ENCODE peak calls at places on chromosomes 3 and 15, in five cellular contexts. One of them, this sample, is unnamed.

GRCh38 chr3:105564546-105565288 is 198.0 kb downstream of the ALCAM start:
- DNase-seq in A549: no peak
- DNase-seq in stomach: no peak
- DNase-seq in heart left ventricle: peak
- DNase-seq in uterus: no peak
- DNase-seq in this sample: no peak

GRCh38 chr3:20111836-20112235 is 71.6 kb downstream of the KAT2B start:
- DNase-seq in A549: peak
- DNase-seq in stomach: no peak
- DNase-seq in heart left ventricle: no peak
- DNase-seq in uterus: no peak
- DNase-seq in this sample: no peak

GRCh38 chr15:55737373-55737772 is 5.6 kb downstream of the PRTG start:
- DNase-seq in A549: peak
- DNase-seq in stomach: no peak
- DNase-seq in heart left ventricle: peak
- DNase-seq in uterus: no peak
- DNase-seq in this sample: no peak

GRCh38 chr3:115912372-115912771 is 289.1 kb downstream of the GAP43 start:
- DNase-seq in A549: no peak
- DNase-seq in stomach: no peak
- DNase-seq in heart left ventricle: peak
- DNase-seq in uterus: no peak
- DNase-seq in this sample: no peak

GRCh38 chr15:41259546-41260189 is 28.6 kb downstream of the CHP1 start:
- DNase-seq in A549: peak
- DNase-seq in stomach: peak
- DNase-seq in heart left ventricle: no peak
- DNase-seq in uterus: no peak
- DNase-seq in this sample: no peak

GRCh38 chr3:26004205-26004604 is 214.3 kb downstream of the OXSM start:
- DNase-seq in A549: no peak
- DNase-seq in stomach: peak
- DNase-seq in heart left ventricle: no peak
- DNase-seq in uterus: no peak
- DNase-seq in this sample: no peak

GRCh38 chr3:48042071-48042760 is 26.0 kb upstream of the MAP4 start:
- DNase-seq in A549: no peak
- DNase-seq in stomach: no peak
- DNase-seq in heart left ventricle: no peak
- DNase-seq in uterus: no peak
- DNase-seq in this sample: no peak

GRCh38 chr3:14253022-14253761 is 74.6 kb downstream of the LSM3 start:
- DNase-seq in A549: no peak
- DNase-seq in stomach: no peak
- DNase-seq in heart left ventricle: no peak
- DNase-seq in uterus: no peak
- DNase-seq in this sample: peak

GRCh38 chr3:124886168-124887051 is 755 bp downstream of the ITGB5 start:
- DNase-seq in A549: peak
- DNase-seq in stomach: peak
- DNase-seq in heart left ventricle: peak
- DNase-seq in uterus: peak
- DNase-seq in this sample: no peak
- TF ChIP-seq POLR2A in A549: peak
- TF ChIP-seq POLR2A in stomach: no peak
- TF ChIP-seq POLR2A in heart left ventricle: peak
- TF ChIP-seq POLR2A in uterus: peak
- TF ChIP-seq POLR2A in this sample: peak

DNA sequence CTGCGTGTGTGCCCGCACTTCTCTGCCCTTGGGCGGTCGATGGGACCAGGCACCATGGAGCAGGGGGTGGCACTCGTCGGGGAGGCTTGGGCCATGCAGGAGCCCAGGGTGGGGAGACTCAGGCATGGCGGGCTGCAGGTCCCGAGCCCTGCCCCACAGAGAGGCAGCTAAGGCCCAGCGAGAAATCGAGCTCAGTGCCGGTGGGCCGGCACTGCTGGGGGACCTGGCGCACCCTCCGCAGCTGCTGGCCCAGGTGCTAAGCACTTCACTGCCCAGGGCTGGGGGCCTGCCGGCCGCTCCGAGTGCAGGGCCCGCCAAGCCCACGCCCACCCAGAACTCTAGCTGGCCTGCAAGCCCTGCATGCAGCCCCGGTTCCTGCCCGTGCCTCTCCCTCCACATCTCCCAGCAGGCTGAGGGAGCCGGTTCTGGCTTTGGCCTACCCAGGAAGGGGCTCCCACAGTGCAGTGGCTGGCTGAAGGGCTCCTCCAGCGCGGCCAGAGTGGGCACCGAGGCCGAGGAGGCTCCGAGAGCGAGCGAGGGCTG is 553 bp upstream of the RTP4 start:
- DNase-seq in A549: no peak
- DNase-seq in stomach: no peak
- DNase-seq in heart left ventricle: no peak
- DNase-seq in uterus: peak
- DNase-seq in this sample: peak
- H3K4me3 ChIP-seq in A549: no peak
- H3K4me3 ChIP-seq in stomach: peak
- H3K4me3 ChIP-seq in heart left ventricle: peak
- H3K4me3 ChIP-seq in uterus: peak
- H3K4me3 ChIP-seq in this sample: peak

DNA sequence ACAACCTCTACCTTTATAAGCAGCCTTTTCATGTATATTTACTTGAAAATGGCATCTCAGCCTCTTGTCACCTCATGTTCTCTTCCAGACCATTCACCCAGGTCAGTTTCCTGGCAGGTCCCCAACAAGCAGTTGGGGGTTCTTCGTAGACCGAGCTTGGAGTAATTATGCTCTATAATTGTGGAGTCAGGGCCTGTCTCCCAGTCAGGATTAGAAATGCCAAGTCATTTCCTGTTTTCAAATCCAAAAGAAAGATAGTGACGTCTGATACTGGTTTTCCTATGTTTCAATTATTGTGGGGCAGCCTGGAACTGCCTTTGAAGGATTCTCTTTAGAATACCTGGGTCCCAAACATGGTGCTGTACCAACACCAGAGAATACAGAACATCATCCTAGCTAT is 430.6 kb downstream of the MECOM start:
- DNase-seq in A549: no peak
- DNase-seq in stomach: no peak
- DNase-seq in heart left ventricle: no peak
- DNase-seq in uterus: no peak
- DNase-seq in this sample: no peak
- TF ChIP-seq POLR2A in A549: no peak
- TF ChIP-seq POLR2A in stomach: no peak
- TF ChIP-seq POLR2A in heart left ventricle: no peak
- TF ChIP-seq POLR2A in uterus: no peak
- TF ChIP-seq POLR2A in this sample: no peak

GRCh38 chr15:58330836-58331561 is 100.8 kb upstream of the LIPC start:
- DNase-seq in A549: no peak
- DNase-seq in stomach: no peak
- DNase-seq in heart left ventricle: no peak
- DNase-seq in uterus: no peak
- DNase-seq in this sample: no peak

GRCh38 chr15:58332676-58333400 is 99.0 kb upstream of the LIPC start:
- DNase-seq in A549: peak
- DNase-seq in stomach: no peak
- DNase-seq in heart left ventricle: no peak
- DNase-seq in uterus: no peak
- DNase-seq in this sample: no peak

GRCh38 chr15:58331562-58331902 is 100.3 kb upstream of the LIPC start:
- DNase-seq in A549: no peak
- DNase-seq in stomach: no peak
- DNase-seq in heart left ventricle: no peak
- DNase-seq in uterus: no peak
- DNase-seq in this sample: no peak

GRCh38 chr15:58330468-58330793 is 101.4 kb upstream of the LIPC start:
- DNase-seq in A549: no peak
- DNase-seq in stomach: no peak
- DNase-seq in heart left ventricle: no peak
- DNase-seq in uterus: no peak
- DNase-seq in this sample: no peak

DNA sequence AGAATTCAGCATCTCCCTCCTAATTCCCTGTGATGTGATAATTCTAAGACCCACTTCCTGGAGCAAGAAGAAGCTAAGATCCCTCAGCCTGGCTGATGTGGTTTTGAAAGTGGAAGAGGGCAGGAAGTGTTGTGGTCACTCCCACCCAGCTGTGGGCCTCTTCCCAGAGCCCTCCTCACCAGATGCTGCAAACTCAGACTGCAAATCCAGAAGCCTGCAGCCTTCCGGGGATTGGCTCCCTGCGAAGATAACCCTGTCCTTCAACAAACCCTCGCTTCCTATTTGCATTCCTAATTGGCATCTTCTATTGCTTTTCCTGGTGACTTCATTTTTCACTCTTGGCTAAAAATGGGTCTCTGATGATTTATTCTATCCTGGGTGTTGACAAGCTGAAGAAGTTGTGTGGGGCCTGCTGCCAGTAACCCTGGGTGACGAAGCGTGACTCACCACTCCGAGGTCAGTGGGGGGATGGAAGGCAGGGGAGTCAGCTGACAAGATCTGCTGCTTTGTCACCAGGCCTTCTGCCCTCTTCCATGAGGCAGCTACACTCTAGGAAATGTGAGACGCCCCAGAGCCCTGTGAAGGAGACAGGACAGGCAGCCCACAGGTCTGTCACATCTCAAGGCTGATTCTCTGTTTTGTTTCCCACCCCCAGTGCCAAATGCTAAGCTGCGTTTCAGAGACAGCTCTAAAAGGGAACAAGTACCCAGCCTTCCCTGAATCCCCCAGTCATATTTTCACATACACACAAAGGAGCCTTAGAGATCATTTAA is 99.7 kb upstream of the LIPC start:
- DNase-seq in A549: peak
- DNase-seq in stomach: peak
- DNase-seq in heart left ventricle: peak
- DNase-seq in uterus: peak
- DNase-seq in this sample: peak
- H3K4me3 ChIP-seq in A549: peak
- H3K4me3 ChIP-seq in stomach: no peak
- H3K4me3 ChIP-seq in heart left ventricle: no peak
- H3K4me3 ChIP-seq in uterus: no peak
- H3K4me3 ChIP-seq in this sample: no peak

DNA sequence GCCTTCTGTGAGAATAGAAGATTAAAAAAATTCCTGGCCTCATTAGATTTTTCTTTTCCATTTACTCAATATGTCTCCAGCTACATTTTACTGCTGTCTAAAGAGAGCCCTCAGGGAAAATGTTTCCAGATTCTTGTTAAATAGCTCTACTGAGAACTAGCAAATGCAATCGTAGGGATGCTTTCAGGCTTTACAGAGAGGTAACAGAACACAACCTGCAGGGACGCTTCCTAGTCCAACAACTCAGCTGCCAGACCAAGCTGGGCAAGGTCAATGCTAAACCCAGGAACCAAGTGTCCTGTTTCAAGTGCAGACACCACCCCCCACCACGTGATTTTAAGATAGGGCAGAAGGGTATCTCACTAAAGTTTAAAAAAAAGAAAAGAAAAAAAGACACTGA is 25.2 kb downstream of the ARHGEF3 start:
- DNase-seq in A549: no peak
- DNase-seq in stomach: no peak
- DNase-seq in heart left ventricle: no peak
- DNase-seq in uterus: no peak
- DNase-seq in this sample: no peak
- TF ChIP-seq POLR2A in A549: no peak
- TF ChIP-seq POLR2A in stomach: no peak
- TF ChIP-seq POLR2A in heart left ventricle: no peak
- TF ChIP-seq POLR2A in uterus: no peak
- TF ChIP-seq POLR2A in this sample: no peak

GRCh38 chr3:108126348-108126747 is 35.5 kb upstream of the CD47 start:
- DNase-seq in A549: no peak
- DNase-seq in stomach: no peak
- DNase-seq in heart left ventricle: no peak
- DNase-seq in uterus: no peak
- DNase-seq in this sample: no peak
- H3K4me3 ChIP-seq in A549: no peak
- H3K4me3 ChIP-seq in stomach: no peak
- H3K4me3 ChIP-seq in heart left ventricle: no peak
- H3K4me3 ChIP-seq in uterus: no peak
- H3K4me3 ChIP-seq in this sample: no peak

DNA sequence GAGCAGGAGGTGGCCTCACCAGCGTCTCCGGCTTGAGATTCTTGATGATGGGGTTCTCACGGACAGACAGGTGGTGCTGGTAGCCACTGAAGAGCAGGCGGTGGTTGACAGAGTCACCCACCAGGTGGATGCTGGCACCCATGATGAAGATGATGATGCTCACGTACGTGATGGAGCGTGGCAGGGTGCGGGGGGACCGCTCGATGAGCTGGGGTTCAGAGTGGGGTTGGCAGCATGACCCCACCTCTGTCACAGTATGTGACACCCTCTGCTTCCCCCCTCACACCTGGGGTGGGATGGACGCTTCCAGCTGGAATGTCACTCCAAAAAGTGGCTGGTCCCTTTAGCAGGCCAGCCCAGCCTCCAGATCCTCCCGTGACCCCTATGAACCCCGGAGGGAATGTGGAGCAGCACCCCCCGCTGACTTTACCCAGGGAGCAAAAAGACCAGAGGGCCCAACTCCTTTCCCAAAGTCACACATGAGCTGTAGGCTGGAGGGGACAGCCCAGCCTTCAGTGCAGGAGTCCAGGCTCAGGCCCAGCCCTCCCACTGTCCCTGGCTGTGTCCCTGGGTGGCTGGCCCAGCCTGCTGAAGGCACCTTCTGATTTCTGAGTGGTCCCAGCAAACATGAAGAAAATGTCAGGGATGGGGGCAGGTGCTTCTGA is 6.7 kb upstream of the CALML4 start:
- DNase-seq in A549: no peak
- DNase-seq in stomach: no peak
- DNase-seq in heart left ventricle: peak
- DNase-seq in uterus: no peak
- DNase-seq in this sample: no peak
- TF ChIP-seq POLR2A in A549: no peak
- TF ChIP-seq POLR2A in stomach: no peak
- TF ChIP-seq POLR2A in heart left ventricle: no peak
- TF ChIP-seq POLR2A in uterus: no peak
- TF ChIP-seq POLR2A in this sample: no peak

GRCh38 chr3:134937256-134938023 is 142.4 kb downstream of the EPHB1 start:
- DNase-seq in A549: no peak
- DNase-seq in stomach: no peak
- DNase-seq in heart left ventricle: no peak
- DNase-seq in uterus: no peak
- DNase-seq in this sample: no peak
- H3K4me3 ChIP-seq in A549: no peak
- H3K4me3 ChIP-seq in stomach: no peak
- H3K4me3 ChIP-seq in heart left ventricle: no peak
- H3K4me3 ChIP-seq in uterus: no peak
- H3K4me3 ChIP-seq in this sample: no peak

GRCh38 chr3:71438904-71439303 is 144.6 kb downstream of the FOXP1 start:
- DNase-seq in A549: no peak
- DNase-seq in stomach: no peak
- DNase-seq in heart left ventricle: no peak
- DNase-seq in uterus: no peak
- DNase-seq in this sample: no peak
- TF ChIP-seq POLR2A in A549: no peak
- TF ChIP-seq POLR2A in stomach: no peak
- TF ChIP-seq POLR2A in heart left ventricle: no peak
- TF ChIP-seq POLR2A in uterus: no peak
- TF ChIP-seq POLR2A in this sample: no peak